ENCODE peak calls at places on chromosomes 1 and 21, in eight cellular contexts. One of them, this sample, is unnamed.

GRCh38 chr1:33244143-33244808 is 12.0 kb upstream of the ZNF362 start:
- DNase-seq in aorta: peak; percentile 0
- DNase-seq in lower lobe of right lung: no peak
- DNase-seq in stomach: no peak
- DNase-seq in Peyer's patch: no peak
- DNase-seq in ovary: no peak
- DNase-seq in transverse colon: no peak
- DNase-seq in prostate gland: no peak
- DNase-seq in this sample: no peak

GRCh38 chr1:66732407-66733166 is 19.7 kb upstream of the DYNLT5 start:
- DNase-seq in Peyer's patch: no peak
- DNase-seq in stomach: no peak
- DNase-seq in transverse colon: no peak
- DNase-seq in ovary: no peak
- DNase-seq in aorta: no peak
- DNase-seq in lower lobe of right lung: no peak
- DNase-seq in prostate gland: no peak
- DNase-seq in this sample: no peak

GRCh38 chr1:48066951-48067350 is 69.8 kb upstream of the TRABD2B start:
- DNase-seq in ovary: no peak
- DNase-seq in aorta: no peak
- DNase-seq in lower lobe of right lung: no peak
- DNase-seq in stomach: no peak
- DNase-seq in prostate gland: no peak
- DNase-seq in Peyer's patch: no peak
- DNase-seq in transverse colon: no peak
- DNase-seq in this sample: no peak

GRCh38 chr21:27646691-27647090 is 679.8 kb upstream of the ADAMTS5 start:
- DNase-seq in prostate gland: no peak
- DNase-seq in lower lobe of right lung: no peak
- DNase-seq in stomach: no peak
- DNase-seq in ovary: no peak
- DNase-seq in aorta: no peak
- DNase-seq in Peyer's patch: no peak
- DNase-seq in transverse colon: no peak
- DNase-seq in this sample: no peak

GRCh38 chr1:40532844-40533424 is 1.5 kb downstream of the ZNF684 start:
- DNase-seq in prostate gland: no peak
- DNase-seq in stomach: no peak
- DNase-seq in aorta: no peak
- DNase-seq in ovary: no peak
- DNase-seq in transverse colon: peak; percentile 21
- DNase-seq in Peyer's patch: peak; percentile 51
- DNase-seq in lower lobe of right lung: no peak
- DNase-seq in this sample: no peak

GRCh38 chr1:167374014-167374413 is 144.3 kb downstream of the CD247 start:
- DNase-seq in Peyer's patch: no peak
- DNase-seq in stomach: no peak
- DNase-seq in prostate gland: no peak
- DNase-seq in lower lobe of right lung: no peak
- DNase-seq in transverse colon: no peak
- DNase-seq in aorta: no peak
- DNase-seq in ovary: no peak
- DNase-seq in this sample: no peak

GRCh38 chr1:235941852-235942624 is 75.3 kb upstream of the LYST start:
- DNase-seq in prostate gland: no peak
- DNase-seq in ovary: no peak
- DNase-seq in transverse colon: no peak
- DNase-seq in lower lobe of right lung: no peak
- DNase-seq in Peyer's patch: no peak
- DNase-seq in stomach: no peak
- DNase-seq in aorta: no peak
- DNase-seq in this sample: peak; percentile 63

GRCh38 chr1:230807029-230807428 is 59.8 kb downstream of the CAPN9 start:
- DNase-seq in stomach: no peak
- DNase-seq in aorta: peak; percentile 87
- DNase-seq in lower lobe of right lung: no peak
- DNase-seq in transverse colon: no peak
- DNase-seq in prostate gland: no peak
- DNase-seq in ovary: no peak
- DNase-seq in Peyer's patch: no peak
- DNase-seq in this sample: no peak

GRCh38 chr1:57378564-57378963 is 45.3 kb downstream of the DAB1 start:
- DNase-seq in Peyer's patch: no peak
- DNase-seq in lower lobe of right lung: no peak
- DNase-seq in ovary: no peak
- DNase-seq in aorta: no peak
- DNase-seq in stomach: no peak
- DNase-seq in transverse colon: no peak
- DNase-seq in prostate gland: no peak
- DNase-seq in this sample: no peak

GRCh38 chr1:59915516-59915915 is 11.1 kb downstream of the CYP2J2 start:
- DNase-seq in prostate gland: no peak
- DNase-seq in transverse colon: no peak
- DNase-seq in ovary: no peak
- DNase-seq in Peyer's patch: no peak
- DNase-seq in lower lobe of right lung: no peak
- DNase-seq in aorta: no peak
- DNase-seq in stomach: no peak
- DNase-seq in this sample: no peak

GRCh38 chr1:151790940-151791651 is 796 bp upstream of the TDRKH start:
- DNase-seq in aorta: no peak
- DNase-seq in stomach: no peak
- DNase-seq in transverse colon: peak; percentile 48
- DNase-seq in Peyer's patch: no peak
- DNase-seq in prostate gland: no peak
- DNase-seq in ovary: no peak
- DNase-seq in lower lobe of right lung: peak; percentile 59
- DNase-seq in this sample: no peak

GRCh38 chr1:157133431-157133830 is 4.8 kb downstream of the ETV3 start:
- DNase-seq in aorta: no peak
- DNase-seq in Peyer's patch: no peak
- DNase-seq in prostate gland: no peak
- DNase-seq in lower lobe of right lung: no peak
- DNase-seq in transverse colon: no peak
- DNase-seq in ovary: no peak
- DNase-seq in stomach: no peak
- DNase-seq in this sample: no peak

GRCh38 chr1:157132602-157133167 is 5.5 kb downstream of the ETV3 start:
- DNase-seq in stomach: no peak
- DNase-seq in lower lobe of right lung: no peak
- DNase-seq in Peyer's patch: no peak
- DNase-seq in aorta: no peak
- DNase-seq in ovary: no peak
- DNase-seq in prostate gland: peak; percentile 20
- DNase-seq in transverse colon: no peak
- DNase-seq in this sample: no peak

GRCh38 chr1:157131281-157131680 is 6.9 kb downstream of the ETV3 start:
- DNase-seq in transverse colon: no peak
- DNase-seq in prostate gland: no peak
- DNase-seq in ovary: no peak
- DNase-seq in stomach: no peak
- DNase-seq in lower lobe of right lung: no peak
- DNase-seq in aorta: no peak
- DNase-seq in Peyer's patch: no peak
- DNase-seq in this sample: no peak

GRCh38 chr1:157134442-157134841 is 3.8 kb downstream of the ETV3 start:
- DNase-seq in prostate gland: no peak
- DNase-seq in lower lobe of right lung: no peak
- DNase-seq in stomach: no peak
- DNase-seq in transverse colon: no peak
- DNase-seq in Peyer's patch: no peak
- DNase-seq in aorta: no peak
- DNase-seq in ovary: no peak
- DNase-seq in this sample: no peak

GRCh38 chr1:157132111-157132510 is 6.1 kb downstream of the ETV3 start:
- DNase-seq in lower lobe of right lung: no peak
- DNase-seq in ovary: no peak
- DNase-seq in transverse colon: no peak
- DNase-seq in prostate gland: no peak
- DNase-seq in Peyer's patch: no peak
- DNase-seq in aorta: no peak
- DNase-seq in stomach: no peak
- DNase-seq in this sample: no peak
- H3K27ac ChIP-seq in lower lobe of right lung: no peak overlapping the region
- H3K27ac ChIP-seq in ovary: no peak overlapping the region
- H3K27ac ChIP-seq in transverse colon: no peak overlapping the region
- H3K27ac ChIP-seq in prostate gland: peak overlapping the region; percentile 60
- H3K27ac ChIP-seq in Peyer's patch: no peak overlapping the region
- H3K27ac ChIP-seq in aorta: no peak overlapping the region
- H3K27ac ChIP-seq in stomach: no peak overlapping the region
- H3K27ac ChIP-seq in this sample: no peak overlapping the region

DNA sequence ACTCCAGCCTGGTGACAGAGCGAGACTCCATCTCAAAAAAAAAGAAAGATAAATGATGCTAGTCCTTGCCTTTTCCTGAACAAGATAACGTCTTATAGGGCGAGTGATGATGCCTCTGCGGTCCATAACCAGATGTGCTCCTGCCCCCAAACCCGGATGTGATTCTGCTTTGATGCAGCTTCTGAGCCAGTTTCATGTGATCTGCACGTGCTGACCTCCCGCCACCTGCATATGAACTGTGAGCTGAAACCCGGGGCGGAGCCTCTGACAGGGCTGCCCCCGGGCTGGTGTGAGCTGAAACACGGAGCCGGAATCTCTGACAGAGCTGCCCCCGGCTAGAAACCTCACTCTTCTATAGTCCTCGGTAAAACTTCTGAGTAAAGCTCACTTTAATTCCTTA is 1.3 kb downstream of the KRTAP12-4 start:
- DNase-seq in aorta: no peak
- DNase-seq in Peyer's patch: no peak
- DNase-seq in stomach: peak; percentile 22
- DNase-seq in ovary: no peak
- DNase-seq in transverse colon: no peak
- DNase-seq in lower lobe of right lung: no peak
- DNase-seq in prostate gland: no peak
- DNase-seq in this sample: no peak
- H3K9me3 ChIP-seq in aorta: no peaks in the 10 kb centered on the region
- H3K9me3 ChIP-seq in Peyer's patch: no peaks in the 10 kb centered on the region
- H3K9me3 ChIP-seq in stomach: peaks cover 22% of the 10 kb centered on the region
- H3K9me3 ChIP-seq in ovary: no peaks in the 10 kb centered on the region
- H3K9me3 ChIP-seq in transverse colon: no peaks in the 10 kb centered on the region
- H3K9me3 ChIP-seq in lower lobe of right lung: no peaks in the 10 kb centered on the region
- H3K9me3 ChIP-seq in prostate gland: no peaks in the 10 kb centered on the region
- H3K9me3 ChIP-seq in this sample: no peaks in the 10 kb centered on the region

GRCh38 chr1:1318131-1318652 is 6.3 kb downstream of the INTS11 start:
- DNase-seq in lower lobe of right lung: peak; percentile 87
- DNase-seq in ovary: peak; percentile 89
- DNase-seq in transverse colon: peak; percentile 80
- DNase-seq in stomach: peak; percentile 86
- DNase-seq in prostate gland: peak; percentile 86
- DNase-seq in Peyer's patch: peak; percentile 85
- DNase-seq in aorta: peak; percentile 93
- DNase-seq in this sample: no peak

GRCh38 chr1:1315435-1315901 is 7.1 kb downstream of the PUSL1 start:
- DNase-seq in aorta: no peak
- DNase-seq in prostate gland: no peak
- DNase-seq in Peyer's patch: no peak
- DNase-seq in transverse colon: no peak
- DNase-seq in stomach: no peak
- DNase-seq in lower lobe of right lung: no peak
- DNase-seq in ovary: no peak
- DNase-seq in this sample: no peak

GRCh38 chr1:1318777-1319645 is 5.4 kb downstream of the INTS11 start:
- DNase-seq in transverse colon: no peak
- DNase-seq in Peyer's patch: no peak
- DNase-seq in lower lobe of right lung: no peak
- DNase-seq in prostate gland: no peak
- DNase-seq in ovary: no peak
- DNase-seq in aorta: no peak
- DNase-seq in stomach: no peak
- DNase-seq in this sample: no peak

GRCh38 chr1:1319646-1319941 is 4.9 kb downstream of the INTS11 start:
- DNase-seq in aorta: no peak
- DNase-seq in Peyer's patch: no peak
- DNase-seq in prostate gland: no peak
- DNase-seq in ovary: no peak
- DNase-seq in stomach: no peak
- DNase-seq in lower lobe of right lung: no peak
- DNase-seq in transverse colon: no peak
- DNase-seq in this sample: no peak

DNA sequence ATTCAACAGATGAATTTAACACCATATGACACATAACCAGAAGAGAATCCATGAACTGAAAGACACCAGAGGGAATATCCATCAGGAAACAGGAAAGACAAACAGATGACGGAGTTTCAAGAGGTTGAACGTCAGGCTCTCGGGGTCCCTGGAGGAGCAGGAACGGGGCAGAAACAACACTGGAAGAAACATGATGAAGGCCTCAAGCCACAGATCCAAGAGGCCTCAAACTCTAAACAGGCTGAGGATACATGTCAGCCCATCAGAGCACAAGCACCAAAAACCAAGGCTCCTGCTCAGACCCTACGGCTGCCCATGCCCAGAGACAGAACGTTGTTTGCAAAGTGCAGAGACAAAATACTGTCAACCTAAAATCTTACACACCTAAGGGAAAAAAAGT is 7.0 kb downstream of the INTS11 start:
- DNase-seq in Peyer's patch: no peak
- DNase-seq in lower lobe of right lung: no peak
- DNase-seq in ovary: no peak
- DNase-seq in stomach: no peak
- DNase-seq in prostate gland: no peak
- DNase-seq in aorta: no peak
- DNase-seq in transverse colon: no peak
- DNase-seq in this sample: no peak
- H3K27ac ChIP-seq in Peyer's patch: no peak overlapping the region
- H3K27ac ChIP-seq in lower lobe of right lung: peak overlapping the region; percentile 73
- H3K27ac ChIP-seq in ovary: peak overlapping the region; percentile 44
- H3K27ac ChIP-seq in stomach: no peak overlapping the region
- H3K27ac ChIP-seq in prostate gland: peak overlapping the region; percentile 57
- H3K27ac ChIP-seq in aorta: no peak overlapping the region
- H3K27ac ChIP-seq in transverse colon: peak overlapping the region; percentile 71
- H3K27ac ChIP-seq in this sample: no peak overlapping the region

DNA sequence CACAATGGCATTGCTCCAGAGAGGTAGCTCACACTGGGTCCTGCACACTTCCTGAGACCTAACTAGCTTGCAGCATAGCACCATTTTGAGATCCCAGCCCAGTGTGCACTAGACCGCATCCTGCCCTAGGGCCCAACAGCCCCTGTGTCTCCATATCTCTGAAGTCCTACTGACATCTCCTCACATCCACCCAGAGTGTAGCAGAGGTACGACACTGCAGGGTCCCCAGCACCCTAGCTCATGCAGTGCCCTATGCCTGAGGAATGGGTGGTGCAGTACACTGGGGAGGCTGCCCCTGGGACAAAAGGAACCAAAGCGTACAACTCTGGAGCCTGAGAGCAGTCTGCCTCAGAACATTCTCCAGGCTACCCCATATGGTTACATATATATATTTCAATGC is 111.4 kb upstream of the DEPDC1 start:
- DNase-seq in prostate gland: no peak
- DNase-seq in lower lobe of right lung: no peak
- DNase-seq in ovary: no peak
- DNase-seq in stomach: no peak
- DNase-seq in transverse colon: no peak
- DNase-seq in aorta: no peak
- DNase-seq in Peyer's patch: no peak
- DNase-seq in this sample: no peak
- H3K9me3 ChIP-seq in prostate gland: no peaks in the 10 kb centered on the region
- H3K9me3 ChIP-seq in lower lobe of right lung: peaks cover 11% of the 10 kb centered on the region
- H3K9me3 ChIP-seq in ovary: no peaks in the 10 kb centered on the region
- H3K9me3 ChIP-seq in stomach: peaks cover 13% of the 10 kb centered on the region
- H3K9me3 ChIP-seq in transverse colon: no peaks in the 10 kb centered on the region
- H3K9me3 ChIP-seq in aorta: peaks cover 1% of the 10 kb centered on the region
- H3K9me3 ChIP-seq in Peyer's patch: no peaks in the 10 kb centered on the region
- H3K9me3 ChIP-seq in this sample: no peaks in the 10 kb centered on the region

GRCh38 chr1:186302378-186302920 is 72.6 kb downstream of the TPR start:
- DNase-seq in stomach: no peak
- DNase-seq in Peyer's patch: no peak
- DNase-seq in ovary: no peak
- DNase-seq in aorta: no peak
- DNase-seq in prostate gland: no peak
- DNase-seq in transverse colon: no peak
- DNase-seq in lower lobe of right lung: no peak
- DNase-seq in this sample: no peak
- H3K27ac ChIP-seq in stomach: no peak overlapping the region
- H3K27ac ChIP-seq in Peyer's patch: no peak overlapping the region
- H3K27ac ChIP-seq in ovary: no peak overlapping the region
- H3K27ac ChIP-seq in aorta: no peak overlapping the region
- H3K27ac ChIP-seq in prostate gland: no peak overlapping the region
- H3K27ac ChIP-seq in transverse colon: no peak overlapping the region
- H3K27ac ChIP-seq in lower lobe of right lung: no peak overlapping the region
- H3K27ac ChIP-seq in this sample: no peak overlapping the region

This sample was measured in right lobe of liver.